ENCODE peak calls at places on chromosomes 11 and 22, in six cellular contexts. One of them, this sample, is unnamed.

GRCh38 chr11:35247863-35248262 is 108.9 kb downstream of the CD44 start:
- DNase-seq in AG09309: no peak
- DNase-seq in AG04449: no peak
- DNase-seq in kidney: no peak
- DNase-seq in cardiac muscle cell: no peak
- DNase-seq in heart right ventricle: no peak
- DNase-seq in this sample: no peak

GRCh38 chr11:10564692-10565318 is 3.7 kb downstream of the LYVE1 start:
- DNase-seq in kidney: no peak
- DNase-seq in heart right ventricle: no peak
- DNase-seq in AG09309: no peak
- DNase-seq in cardiac muscle cell: no peak
- DNase-seq in AG04449: no peak
- DNase-seq in this sample: peak

GRCh38 chr11:119303227-119303718 is 13.7 kb downstream of the MCAM start:
- DNase-seq in cardiac muscle cell: no peak
- DNase-seq in kidney: no peak
- DNase-seq in AG09309: no peak
- DNase-seq in AG04449: no peak
- DNase-seq in heart right ventricle: no peak
- DNase-seq in this sample: no peak

GRCh38 chr22:37560682-37561208 is 465 bp downstream of the CDC42EP1 start:
- DNase-seq in kidney: peak
- DNase-seq in cardiac muscle cell: no peak
- DNase-seq in heart right ventricle: peak
- DNase-seq in AG04449: no peak
- DNase-seq in AG09309: no peak
- DNase-seq in this sample: peak

GRCh38 chr11:13316528-13316961 is 39.0 kb downstream of the BMAL1 start:
- DNase-seq in AG09309: no peak
- DNase-seq in kidney: no peak
- DNase-seq in AG04449: no peak
- DNase-seq in heart right ventricle: peak
- DNase-seq in cardiac muscle cell: no peak
- DNase-seq in this sample: peak

GRCh38 chr11:66586136-66586535 is 6.7 kb downstream of the CCDC87 start:
- DNase-seq in cardiac muscle cell: no peak
- DNase-seq in AG04449: no peak
- DNase-seq in kidney: no peak
- DNase-seq in heart right ventricle: no peak
- DNase-seq in AG09309: no peak
- DNase-seq in this sample: no peak

GRCh38 chr11:79428406-79428805 is 12.4 kb downstream of the TENM4 start:
- DNase-seq in cardiac muscle cell: no peak
- DNase-seq in heart right ventricle: no peak
- DNase-seq in AG04449: no peak
- DNase-seq in AG09309: no peak
- DNase-seq in kidney: no peak
- DNase-seq in this sample: no peak

GRCh38 chr22:48692734-48693376 is 1134.8 kb downstream of the BRD1 start:
- DNase-seq in AG04449: no peak
- DNase-seq in heart right ventricle: no peak
- DNase-seq in AG09309: no peak
- DNase-seq in kidney: peak
- DNase-seq in cardiac muscle cell: peak
- DNase-seq in this sample: no peak

GRCh38 chr11:1881442-1882264 is 10.0 kb downstream of the PRR33 start:
- DNase-seq in AG04449: no peak
- DNase-seq in heart right ventricle: peak
- DNase-seq in AG09309: no peak
- DNase-seq in cardiac muscle cell: no peak
- DNase-seq in kidney: peak
- DNase-seq in this sample: peak

GRCh38 chr22:39962071-39962470 is 1.9 kb downstream of the TMA7B start:
- DNase-seq in AG04449: no peak
- DNase-seq in kidney: no peak
- DNase-seq in heart right ventricle: no peak
- DNase-seq in cardiac muscle cell: no peak
- DNase-seq in AG09309: no peak
- DNase-seq in this sample: no peak

GRCh38 chr22:39958009-39958711 is 2.0 kb upstream of the TMA7B start:
- DNase-seq in cardiac muscle cell: no peak
- DNase-seq in heart right ventricle: no peak
- DNase-seq in AG04449: no peak
- DNase-seq in kidney: no peak
- DNase-seq in AG09309: no peak
- DNase-seq in this sample: no peak

GRCh38 chr22:39958916-39959639 is 1.1 kb upstream of the TMA7B start:
- DNase-seq in cardiac muscle cell: peak
- DNase-seq in AG04449: no peak
- DNase-seq in AG09309: no peak
- DNase-seq in kidney: no peak
- DNase-seq in heart right ventricle: no peak
- DNase-seq in this sample: no peak

GRCh38 chr22:39960791-39961746 is 872 bp downstream of the TMA7B start:
- DNase-seq in kidney: no peak
- DNase-seq in AG09309: peak
- DNase-seq in cardiac muscle cell: no peak
- DNase-seq in heart right ventricle: no peak
- DNase-seq in AG04449: peak
- DNase-seq in this sample: peak

GRCh38 chr22:39959640-39960447 is at the start of gene TMA7B:
- DNase-seq in cardiac muscle cell: no peak
- DNase-seq in AG04449: no peak
- DNase-seq in kidney: no peak
- DNase-seq in AG09309: no peak
- DNase-seq in heart right ventricle: no peak
- DNase-seq in this sample: peak
- TF ChIP-seq CTCF in cardiac muscle cell: peak
- TF ChIP-seq CTCF in AG04449: peak
- TF ChIP-seq CTCF in kidney: no peak
- TF ChIP-seq CTCF in AG09309: peak
- TF ChIP-seq CTCF in heart right ventricle: no peak
- TF ChIP-seq CTCF in this sample: peak

DNA sequence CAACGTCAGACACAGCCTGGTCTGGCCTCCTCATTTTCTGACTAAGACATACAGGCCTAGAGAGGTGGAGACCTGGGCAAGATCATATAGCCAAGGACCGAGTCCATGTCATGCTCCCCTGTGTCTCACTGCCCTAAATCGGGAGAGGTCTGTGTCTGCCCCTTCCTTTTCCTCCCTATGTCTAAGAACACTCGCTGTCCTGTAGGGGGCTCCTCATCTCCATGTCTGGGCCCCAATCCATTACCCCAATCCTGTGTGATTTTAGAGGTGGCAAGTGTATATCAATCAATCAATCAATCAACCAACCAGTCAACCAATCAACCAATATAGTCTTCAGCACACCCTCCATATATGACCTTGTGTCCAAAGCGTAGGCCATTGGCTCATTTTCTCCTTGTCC is 125.7 kb downstream of the KIRREL3 start:
- DNase-seq in AG09309: no peak
- DNase-seq in heart right ventricle: no peak
- DNase-seq in AG04449: no peak
- DNase-seq in kidney: no peak
- DNase-seq in cardiac muscle cell: no peak
- DNase-seq in this sample: no peak
- TF ChIP-seq CTCF in AG09309: peak
- TF ChIP-seq CTCF in heart right ventricle: no peak
- TF ChIP-seq CTCF in AG04449: no peak
- TF ChIP-seq CTCF in kidney: no peak
- TF ChIP-seq CTCF in cardiac muscle cell: peak
- TF ChIP-seq CTCF in this sample: peak

DNA sequence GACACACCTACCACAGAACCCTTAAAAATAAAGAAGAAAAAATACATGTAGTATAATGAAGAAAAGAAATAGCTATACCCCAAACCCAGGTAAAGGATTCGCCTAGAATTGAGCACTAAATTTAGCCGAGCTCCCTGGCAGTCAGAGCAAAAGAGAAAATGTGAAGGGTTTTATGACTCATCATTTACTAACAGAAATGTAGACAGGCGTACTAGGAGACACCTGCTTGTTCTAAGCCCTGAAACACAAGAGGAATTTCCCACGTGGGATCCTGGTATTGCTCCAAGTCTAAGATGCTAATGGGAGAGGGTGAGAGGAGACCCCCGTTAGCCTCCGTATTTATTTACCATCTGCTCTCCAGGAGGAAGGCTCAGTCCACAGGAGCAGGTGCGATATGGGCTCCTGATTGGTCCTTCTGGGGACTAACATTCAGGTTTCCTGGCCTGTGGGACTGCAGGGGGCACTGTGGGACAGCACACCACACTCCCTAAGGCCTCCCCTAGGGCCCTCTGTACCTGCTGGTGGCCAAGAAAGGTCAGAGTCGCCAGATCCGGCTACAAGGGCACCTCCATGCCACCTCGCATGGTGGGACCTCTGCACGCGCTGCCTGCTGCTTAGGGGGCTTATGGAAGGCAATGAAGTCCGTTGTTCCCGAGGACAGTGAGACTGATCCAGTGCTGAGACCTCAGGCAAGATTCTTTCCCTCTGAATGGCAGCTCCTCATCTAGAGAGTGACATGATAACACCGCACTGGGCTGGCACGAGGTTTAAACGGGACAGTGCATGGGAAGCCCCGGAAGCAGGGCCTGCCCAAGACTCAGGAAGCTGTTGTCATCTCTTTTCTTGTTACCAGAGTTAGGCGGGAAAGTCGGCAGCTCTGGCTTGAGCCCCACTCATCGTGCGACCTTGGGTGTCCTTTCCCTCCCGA is 25.8 kb downstream of the KCNC1 start:
- DNase-seq in AG04449: no peak
- DNase-seq in kidney: no peak
- DNase-seq in AG09309: no peak
- DNase-seq in cardiac muscle cell: peak
- DNase-seq in heart right ventricle: peak
- DNase-seq in this sample: peak
- TF ChIP-seq CTCF in AG04449: peak
- TF ChIP-seq CTCF in kidney: peak
- TF ChIP-seq CTCF in AG09309: peak
- TF ChIP-seq CTCF in cardiac muscle cell: peak
- TF ChIP-seq CTCF in heart right ventricle: peak
- TF ChIP-seq CTCF in this sample: peak

GRCh38 chr11:76671626-76672309 is 1.2 kb upstream of the LRRC32 start:
- DNase-seq in AG09309: no peak
- DNase-seq in heart right ventricle: no peak
- DNase-seq in cardiac muscle cell: no peak
- DNase-seq in kidney: no peak
- DNase-seq in AG04449: no peak
- DNase-seq in this sample: no peak

GRCh38 chr11:76672431-76673163 is 2.0 kb upstream of the LRRC32 start:
- DNase-seq in AG04449: no peak
- DNase-seq in kidney: peak
- DNase-seq in heart right ventricle: no peak
- DNase-seq in AG09309: no peak
- DNase-seq in cardiac muscle cell: no peak
- DNase-seq in this sample: no peak

GRCh38 chr11:76673164-76674142 is 2.9 kb upstream of the LRRC32 start:
- DNase-seq in AG09309: no peak
- DNase-seq in kidney: no peak
- DNase-seq in heart right ventricle: no peak
- DNase-seq in cardiac muscle cell: no peak
- DNase-seq in AG04449: no peak
- DNase-seq in this sample: no peak

GRCh38 chr11:76677010-76677771 is 6.6 kb upstream of the LRRC32 start:
- DNase-seq in AG09309: no peak
- DNase-seq in AG04449: no peak
- DNase-seq in cardiac muscle cell: no peak
- DNase-seq in heart right ventricle: no peak
- DNase-seq in kidney: no peak
- DNase-seq in this sample: no peak

DNA sequence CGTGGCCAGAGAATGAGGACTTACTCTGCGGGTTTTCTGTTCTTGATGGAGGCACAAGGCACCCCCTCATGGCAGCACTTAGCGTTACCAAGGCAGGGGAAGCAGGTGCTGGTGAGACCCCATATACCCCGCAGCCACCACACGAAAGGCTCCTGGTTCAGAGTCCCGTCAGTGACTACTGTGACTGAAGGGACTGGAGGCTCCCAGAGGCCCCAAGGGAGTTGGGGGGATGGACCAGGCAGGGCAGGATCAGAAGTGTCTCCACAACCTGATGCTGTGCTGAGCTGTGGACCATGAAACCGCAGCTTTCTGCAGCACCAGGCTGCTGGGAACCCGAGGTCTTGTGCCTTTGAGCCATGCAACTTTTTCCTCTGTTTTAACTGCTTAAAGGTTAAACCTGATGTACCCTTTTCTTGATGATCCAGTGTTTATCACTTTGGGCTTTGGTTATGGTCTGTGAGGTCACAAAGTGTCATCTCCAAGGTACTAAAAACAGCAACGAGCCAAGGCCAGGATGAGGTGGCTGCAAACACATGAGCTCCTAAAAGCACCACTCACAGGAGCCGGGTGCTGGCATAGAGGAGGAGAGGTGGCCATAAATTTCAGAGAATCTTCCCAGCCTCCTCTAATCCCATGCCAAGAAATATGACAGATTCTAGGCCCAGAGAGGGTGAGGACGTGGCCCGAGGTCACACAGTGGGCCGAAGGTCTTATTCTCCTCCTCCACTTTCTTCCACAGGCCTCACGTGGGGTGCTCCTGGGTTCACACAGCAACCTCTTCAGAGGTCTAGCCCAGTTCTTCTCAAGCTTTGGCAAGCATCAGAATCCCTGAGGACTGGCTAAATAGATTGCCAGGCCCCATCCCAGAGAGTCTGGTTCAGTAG is 4.2 kb upstream of the LRRC32 start:
- DNase-seq in cardiac muscle cell: peak
- DNase-seq in kidney: peak
- DNase-seq in heart right ventricle: no peak
- DNase-seq in AG09309: no peak
- DNase-seq in AG04449: no peak
- DNase-seq in this sample: no peak
- TF ChIP-seq CTCF in cardiac muscle cell: no peak
- TF ChIP-seq CTCF in kidney: no peak
- TF ChIP-seq CTCF in heart right ventricle: no peak
- TF ChIP-seq CTCF in AG09309: no peak
- TF ChIP-seq CTCF in AG04449: no peak
- TF ChIP-seq CTCF in this sample: peak

This sample was measured in fibroblast of villous mesenchyme.